ENCODE peak calls at places on chromosomes 6 and 20, in ten cellular contexts. R is stimulated activated naive B cell treated with anti-CD40 and anti-IgM and Interleukin-4, amounts not matched to agents 10 μg/mL and 1 μg/mL and 100 μg/mL, for 72 hours; E is activated T-helper 1 cell treated with anti-CD3 and anti-CD28 coated beads, Interleukin-12 subunit alpha, Interleukin-12 subunit beta, Interleukin-2, Interleukin-4 antibody, amounts not matched to agents 30 ng/mL and 10 ng/mL and 1 ng/mL, durations not matched to agents 14 hours and 24 hours and 36 hours; M is CD8-positive, alpha-beta T cell; J is endothelial cell; X is ELF-1; V is A172; L is activated CD4-positive, CD25-positive, alpha-beta regulatory T cell; A is IMR-90; G is ascending aorta. B is an unnamed sample.

GRCh38 chr6:26003102-26003694 is 40.6 kb downstream of the TRIM38 start:
- DNase-seq in R (no peak), E (no peak), M (peak; percentile 55), J (peak; percentile 78), X (peak; percentile 73), V (peak; percentile 45), L (peak; percentile 44), A (peak; percentile 56), G (peak; percentile 80), B (peak; percentile 58)

GRCh38 chr6:166671434-166672061 is 44.5 kb upstream of the RPS6KA2 start:
- DNase-seq in R (no peak), E (no peak), M (no peak), J (no peak), X (no peak), V (peak; percentile 91), L (no peak), A (no peak), G (no peak), B (no peak)

GRCh38 chr20:42123981-42124473 is 505.9 kb upstream of the CHD6 start:
- DNase-seq in R (no peak), E (no peak), M (no peak), J (no peak), X (no peak), V (no peak), L (no peak), A (no peak), G (no peak), B (no peak)

GRCh38 chr6:37048851-37049734 is 43.6 kb downstream of the FGD2 start:
- DNase-seq in R (peak; percentile 76), E (peak; percentile 77), M (peak; percentile 78), J (no peak), X (no peak), V (peak; percentile 78), L (peak; percentile 14), A (peak; percentile 95), G (peak; percentile 71), B (no peak)

GRCh38 chr6:126820617-126821016 is 297.9 kb upstream of the RSPO3 start:
- DNase-seq in R (no peak), E (no peak), M (no peak), J (no peak), X (no peak), V (no peak), L (no peak), A (no peak), G (no peak), B (no peak)

GRCh38 chr20:23889775-23890187 is 10.2 kb upstream of the CST5 start:
- DNase-seq in R (peak; percentile 39), E (peak; percentile 54), M (peak; percentile 63), J (peak; percentile 70), X (peak; percentile 81), V (peak; percentile 70), L (peak; percentile 3), A (peak; percentile 24), G (no peak), B (peak; percentile 62)

GRCh38 chr20:2330090-2330695 is 34.4 kb downstream of the TGM3 start:
- DNase-seq in R (no peak), E (no peak), M (no peak), J (no peak), X (no peak), V (no peak), L (no peak), A (no peak), G (no peak), B (no peak)

GRCh38 chr20:60035486-60035885 is 77.3 kb downstream of the CDH26 start:
- DNase-seq in R (no peak), E (no peak), M (no peak), J (no peak), X (no peak), V (no peak), L (no peak), A (no peak), G (no peak), B (no peak)

GRCh38 chr6:167791036-167791779 is 35.5 kb upstream of the AFDN start:
- DNase-seq in R (no peak), E (no peak), M (no peak), J (no peak), X (no peak), V (no peak), L (no peak), A (no peak), G (no peak), B (no peak)

GRCh38 chr6:82711992-82712788 is 348.6 kb downstream of the TPBG start:
- DNase-seq in R (no peak), E (no peak), M (no peak), J (no peak), X (no peak), V (no peak), L (no peak), A (no peak), G (no peak), B (no peak)

GRCh38 chr6:123777554-123777953 is 26.1 kb upstream of the NKAIN2 start:
- DNase-seq in R (no peak), E (no peak), M (no peak), J (no peak), X (no peak), V (no peak), L (no peak), A (peak; percentile 1), G (no peak), B (no peak)

GRCh38 chr20:19403549-19403948 is 191.1 kb downstream of the SLC24A3 start:
- DNase-seq in R (no peak), E (no peak), M (no peak), J (no peak), X (no peak), V (no peak), L (no peak), A (no peak), G (no peak), B (no peak)

GRCh38 chr6:35931120-35931561 is 10.2 kb upstream of the SRPK1 start:
- DNase-seq in R (no peak), E (no peak), M (no peak), J (no peak), X (peak; percentile 80), V (no peak), L (no peak), A (no peak), G (no peak), B (no peak)

GRCh38 chr20:58547527-58548475 is 32.6 kb upstream of the APCDD1L start:
- DNase-seq in R (no peak), E (no peak), M (no peak), J (no peak), X (no peak), V (peak; percentile 55), L (no peak), A (peak; percentile 73), G (no peak), B (peak; percentile 14)

GRCh38 chr6:11731423-11731822 is 47.2 kb downstream of the ADTRP start:
- DNase-seq in R (no peak), E (no peak), M (no peak), J (no peak), X (no peak), V (no peak), L (no peak), A (no peak), G (no peak), B (no peak)

GRCh38 chr20:35463455-35464300 is 8.3 kb downstream of the CEP250 start:
- DNase-seq in R (peak; percentile 28), E (peak; percentile 48), M (peak; percentile 61), J (peak; percentile 67), X (peak; percentile 76), V (peak; percentile 75), L (peak; percentile 11), A (peak; percentile 71), G (no peak), B (peak; percentile 64)

GRCh38 chr20:39533858-39534257 is 571.7 kb downstream of the DHX35 start:
- DNase-seq in R (no peak), E (no peak), M (no peak), J (no peak), X (no peak), V (no peak), L (no peak), A (no peak), G (no peak), B (no peak)

GRCh38 chr20:40956503-40956902 is 72.1 kb upstream of the TOP1 start:
- DNase-seq in R (no peak), E (no peak), M (no peak), J (no peak), X (no peak), V (no peak), L (no peak), A (no peak), G (no peak), B (no peak)

GRCh38 chr6:117263353-117263927 is 1.9 kb upstream of the VGLL2 start:
- DNase-seq in R (no peak), E (no peak), M (no peak), J (no peak), X (no peak), V (no peak), L (no peak), A (no peak), G (no peak), B (peak; percentile 52)

GRCh38 chr20:19824861-19825260 is 66.8 kb downstream of the RIN2 start:
- DNase-seq in R (no peak), E (no peak), M (no peak), J (no peak), X (no peak), V (peak; percentile 36), L (no peak), A (peak; percentile 60), G (no peak), B (no peak)

GRCh38 chr6:153172815-153173214 is 41.7 kb upstream of the RGS17 start:
- DNase-seq in R (no peak), E (no peak), M (no peak), J (no peak), X (no peak), V (no peak), L (no peak), A (no peak), G (no peak), B (no peak)

GRCh38 chr20:37804584-37805566 is 98.1 kb upstream of the VSTM2L start:
- DNase-seq in R (peak; percentile 80), E (no peak), M (no peak), J (no peak), X (no peak), V (no peak), L (no peak), A (no peak), G (no peak), B (peak; percentile 34)

GRCh38 chr6:75089921-75090320 is 115.9 kb downstream of the COL12A1 start:
- DNase-seq in R (no peak), E (no peak), M (no peak), J (no peak), X (no peak), V (no peak), L (no peak), A (no peak), G (no peak), B (no peak)

GRCh38 chr6:147782302-147782701 is 273.8 kb downstream of the SAMD5 start:
- DNase-seq in R (no peak), E (no peak), M (no peak), J (no peak), X (no peak), V (peak; percentile 57), L (no peak), A (peak; percentile 77), G (no peak), B (peak; percentile 6)

GRCh38 chr6:70763754-70764153 is 96.1 kb downstream of the SMAP1 start:
- DNase-seq in R (no peak), E (no peak), M (no peak), J (no peak), X (no peak), V (peak; percentile 3), L (no peak), A (peak; percentile 18), G (no peak), B (no peak)

GRCh38 chr6:67679566-67680296 is 955.4 kb upstream of the ADGRB3 start:
- DNase-seq in R (no peak), E (no peak), M (no peak), J (no peak), X (no peak), V (no peak), L (no peak), A (no peak), G (no peak), B (no peak)

GRCh38 chr6:149271348-149272340 is 45.9 kb upstream of the TAB2 start:
- DNase-seq in R (peak; percentile 71), E (no peak), M (peak; percentile 51), J (no peak), X (no peak), V (no peak), L (peak; percentile 27), A (no peak), G (no peak), B (no peak)

GRCh38 chr6:123529058-123529457 is 107.7 kb downstream of the TRDN start:
- DNase-seq in R (no peak), E (no peak), M (no peak), J (no peak), X (no peak), V (no peak), L (no peak), A (no peak), G (no peak), B (no peak)